ENCODE peak calls at places on chromosome 21, in ten cellular contexts. P, L, R, B, Z, F, I, E, J and Q are unnamed samples.
A peak's percentile ranks its signal among the peaks of the same experiment; 100 is the strongest.

GRCh38 chr21:34243562-34243961 is 120.2 kb upstream of the KCNE2 start:
- DNase-seq in P (no peak), L (peak; percentile 72), R (no peak), B (no peak), Z (peak; percentile 55), F (no peak), I (no peak), E (no peak), J (peak; percentile 16), Q (peak; percentile 6)

GRCh38 chr21:44751799-44752636 is 40.6 kb upstream of the TSPEAR start:
- DNase-seq in P (no peak), L (no peak), R (no peak), B (no peak), Z (no peak), F (peak; percentile 9), I (no peak), E (no peak), J (no peak), Q (no peak)

GRCh38 chr21:43832648-43833047 is 32.4 kb upstream of the AGPAT3 start:
- DNase-seq in P (no peak), L (no peak), R (no peak), B (no peak), Z (no peak), F (no peak), I (no peak), E (no peak), J (no peak), Q (no peak)

GRCh38 chr21:43884012-43884860 is 19.2 kb downstream of the AGPAT3 start:
- DNase-seq in P (no peak), L (peak; percentile 24), R (no peak), B (no peak), Z (peak; percentile 76), F (no peak), I (no peak), E (no peak), J (peak; percentile 83), Q (no peak)

GRCh38 chr21:37682908-37683307 is 233.3 kb downstream of the KCNJ6 start:
- DNase-seq in P (no peak), L (no peak), R (no peak), B (no peak), Z (no peak), F (no peak), I (no peak), E (no peak), J (no peak), Q (no peak)

GRCh38 chr21:37712204-37712934 is 203.9 kb downstream of the KCNJ6 start:
- DNase-seq in P (no peak), L (peak; percentile 88), R (peak; percentile 71), B (peak; percentile 25), Z (peak; percentile 67), F (no peak), I (peak; percentile 49), E (no peak), J (peak; percentile 49), Q (no peak)

GRCh38 chr21:29302340-29302991 is 3.7 kb downstream of the BACH1 start:
- DNase-seq in P (no peak), L (no peak), R (no peak), B (no peak), Z (no peak), F (no peak), I (no peak), E (no peak), J (no peak), Q (no peak)

GRCh38 chr21:38659936-38660332 is 145.8 kb upstream of the ETS2 start:
- DNase-seq in P (no peak), L (peak; percentile 22), R (no peak), B (no peak), Z (no peak), F (no peak), I (no peak), E (no peak), J (no peak), Q (no peak)

GRCh38 chr21:38121888-38122705 is 134.7 kb upstream of the KCNJ15 start:
- DNase-seq in P (no peak), L (no peak), R (no peak), B (no peak), Z (no peak), F (no peak), I (no peak), E (no peak), J (no peak), Q (no peak)

GRCh38 chr21:43812139-43812821 is 22.9 kb downstream of the RRP1 start:
- DNase-seq in P (no peak), L (no peak), R (peak; percentile 67), B (no peak), Z (peak; percentile 64), F (no peak), I (no peak), E (no peak), J (peak; percentile 42), Q (no peak)

GRCh38 chr21:24023402-24023801 is 1583.9 kb downstream of the MRPL39 start:
- DNase-seq in P (no peak), L (no peak), R (no peak), B (no peak), Z (no peak), F (no peak), I (peak; percentile 50), E (no peak), J (no peak), Q (no peak)

GRCh38 chr21:45286671-45287437 is 841 bp downstream of the POFUT2 start:
- DNase-seq in P (no peak), L (peak; percentile 86), R (no peak), B (no peak), Z (no peak), F (no peak), I (no peak), E (no peak), J (peak; percentile 8), Q (no peak)